ENCODE peak calls at places on chromosome 5, in six cellular contexts. J is mesenchymal stem cell, O is H9, Y is IMR-90, C is H1, P is trophoblast cell. U is an unnamed sample.

GRCh38 chr5:132466453-132467291 is 23.9 kb downstream of the IRF1 start:
- DNase-seq in O (no peak), C (no peak), Y (peak; percentile 17), J (peak; percentile 80), P (peak; percentile 31), U (no peak)

GRCh38 chr5:131640043-131640856 is 5.2 kb upstream of the RAPGEF6 start:
- DNase-seq in Y (peak; percentile 62), O (no peak), J (no peak), P (no peak), C (no peak), U (no peak)

GRCh38 chr5:172113036-172113435 is 75.0 kb downstream of the STK10 start:
- DNase-seq in O (no peak), J (no peak), P (no peak), C (no peak), Y (no peak), U (no peak)

GRCh38 chr5:77620404-77620803 is 18.1 kb downstream of the OTP start:
- DNase-seq in P (peak; percentile 99), C (peak; percentile 58), Y (no peak), O (peak; percentile 91), J (no peak), U (no peak)

GRCh38 chr5:179344301-179345178 is 721 bp downstream of the ADAMTS2 start:
- DNase-seq in C (peak; percentile 71), P (no peak), O (no peak), J (peak; percentile 48), Y (peak; percentile 22), U (peak; percentile 29)

GRCh38 chr5:176652136-176652535 is 4.9 kb downstream of the TSPAN17 start:
- DNase-seq in J (no peak), O (peak; percentile 58), C (no peak), Y (no peak), P (no peak), U (no peak)

GRCh38 chr5:91272858-91273257 is 110.3 kb downstream of the ARRDC3 start:
- DNase-seq in Y (peak; percentile 69), P (no peak), C (no peak), O (no peak), J (peak; percentile 69), U (no peak)

GRCh38 chr5:123992641-123993040 is 480.7 kb downstream of the CSNK1G3 start:
- DNase-seq in J (no peak), Y (no peak), P (peak; percentile 48), O (no peak), C (no peak), U (no peak)

GRCh38 chr5:78765756-78766411 is 117.3 kb upstream of the LHFPL2 start:
- DNase-seq in C (no peak), Y (no peak), J (peak; percentile 48), P (no peak), O (no peak), U (no peak)

GRCh38 chr5:73284196-73284795 is 111.3 kb downstream of the TMEM174 start:
- DNase-seq in O (no peak), J (no peak), P (no peak), C (no peak), Y (no peak), U (no peak)

GRCh38 chr5:72178910-72179815 is 71.9 kb downstream of the MAP1B start:
- DNase-seq in C (no peak), J (peak; percentile 71), Y (peak; percentile 91), O (no peak), P (no peak), U (peak; percentile 82)

GRCh38 chr5:122295138-122295537 is 16.9 kb upstream of the SNCAIP start:
- DNase-seq in P (peak; percentile 76), C (no peak), J (no peak), Y (no peak), O (peak; percentile 52), U (no peak)

GRCh38 chr5:149239917-149240316 is 31.7 kb upstream of the AFAP1L1 start:
- DNase-seq in O (no peak), P (no peak), Y (no peak), J (no peak), C (no peak), U (no peak)

GRCh38 chr5:156971415-156971814 is 8.4 kb upstream of the TIMD4 start:
- DNase-seq in J (no peak), P (peak; percentile 17), O (no peak), C (no peak), Y (no peak), U (no peak)

GRCh38 chr5:148846930-148847329 is 20.5 kb downstream of the ADRB2 start:
- DNase-seq in C (no peak), Y (peak; percentile 74), O (no peak), P (no peak), J (peak; percentile 51), U (no peak)

GRCh38 chr5:108379722-108380530 is 2.0 kb downstream of the FBXL17 start:
- DNase-seq in C (no peak), P (peak; percentile 26), O (no peak), Y (peak; percentile 31), J (peak; percentile 53), U (no peak)

GRCh38 chr5:151038801-151039238 is 18.4 kb downstream of the GPX3 start:
- DNase-seq in P (no peak), Y (peak; percentile 42), C (no peak), O (no peak), J (peak; percentile 17), U (no peak)

GRCh38 chr5:178420424-178420823 is 169.8 kb downstream of the COL23A1 start:
- DNase-seq in C (no peak), P (no peak), Y (no peak), O (peak; percentile 74), J (no peak), U (peak; percentile 78)

GRCh38 chr5:179256229-179257189 is 88.8 kb downstream of the ADAMTS2 start:
- DNase-seq in C (no peak), J (no peak), O (peak; percentile 6), P (no peak), Y (no peak), U (no peak)

GRCh38 chr5:40929049-40929448 is 19.8 kb downstream of the C7 start:
- DNase-seq in C (no peak), P (no peak), O (no peak), Y (no peak), J (no peak), U (no peak)

GRCh38 chr5:89440670-89441069 is 557.7 kb upstream of the MEF2C start:
- DNase-seq in J (no peak), C (no peak), O (no peak), P (no peak), Y (no peak), U (no peak)

GRCh38 chr5:137383909-137384308 is 115.2 kb downstream of the SPOCK1 start:
- DNase-seq in J (no peak), Y (no peak), C (no peak), P (no peak), O (no peak), U (no peak)

GRCh38 chr5:62466228-62466627 is 53.7 kb downstream of the IPO11 start:
- DNase-seq in Y (peak; percentile 54), P (no peak), J (peak; percentile 41), C (no peak), O (no peak), U (no peak)

GRCh38 chr5:143644751-143645150 is 167.2 kb upstream of the HMHB1 start:
- DNase-seq in C (no peak), P (peak; percentile 96), O (no peak), Y (no peak), J (no peak), U (no peak)

GRCh38 chr5:89043676-89044075 is 160.7 kb upstream of the MEF2C start:
- DNase-seq in C (no peak), Y (peak; percentile 62), P (no peak), J (no peak), O (no peak), U (no peak)

GRCh38 chr5:14781106-14781505 is 90.5 kb downstream of the ANKH start:
- DNase-seq in J (no peak), O (no peak), C (no peak), Y (peak; percentile 18), P (no peak), U (no peak)

GRCh38 chr5:36360311-36360710 is 58.6 kb upstream of the RANBP3L start:
- DNase-seq in J (no peak), O (no peak), P (no peak), C (no peak), Y (no peak), U (no peak)

GRCh38 chr5:130871346-130872086 is 293.5 kb downstream of the HINT1 start:
- DNase-seq in P (peak; percentile 76), C (peak; percentile 52), Y (peak; percentile 1), O (peak; percentile 44), J (peak; percentile 43), U (no peak)

GRCh38 chr5:55622460-55622859 is 87.7 kb upstream of the PLPP1 start:
- DNase-seq in Y (peak; percentile 22), C (no peak), P (no peak), O (no peak), J (no peak), U (no peak)

GRCh38 chr5:53368966-53369605 is 111.3 kb upstream of the FST start:
- DNase-seq in J (no peak), O (no peak), Y (no peak), C (no peak), P (no peak), U (no peak)

GRCh38 chr5:74549351-74549750 is 91.2 kb downstream of the ENC1 start:
- DNase-seq in C (no peak), P (no peak), J (no peak), O (no peak), Y (no peak), U (no peak)

GRCh38 chr5:32973646-32974045 is 262.5 kb downstream of the NPR3 start:
- DNase-seq in O (no peak), C (no peak), P (no peak), Y (no peak), J (no peak), U (no peak)
- H4K8ac ChIP-seq in O (no peak overlapping the region), C (no peak overlapping the region), P (no peak overlapping the region), Y (no peak overlapping the region), J (no peak overlapping the region), U (no peak overlapping the region)

GRCh38 chr5:60521379-60522298 is 178.3 kb downstream of the DEPDC1B start:
- DNase-seq in C (no peak), O (no peak), P (no peak), J (peak; percentile 52), Y (no peak), U (no peak)
- H3K14ac ChIP-seq in C (no peak overlapping the region), O (no peak overlapping the region), P (no peak overlapping the region), J (no peak overlapping the region), Y (peak overlapping the region; percentile 21), U (no peak overlapping the region)

GRCh38 chr5:135373747-135374515 is 25.1 kb downstream of the MACROH2A1 start:
- DNase-seq in P (peak; percentile 74), O (no peak), C (no peak), Y (no peak), J (no peak), U (no peak)

GRCh38 chr5:135369952-135370351 is 29.1 kb downstream of the MACROH2A1 start:
- DNase-seq in Y (no peak), C (no peak), J (no peak), O (no peak), P (no peak), U (no peak)

GRCh38 chr5:135375040-135375439 is 24.0 kb downstream of the MACROH2A1 start:
- DNase-seq in C (no peak), J (no peak), O (no peak), P (peak; percentile 62), Y (no peak), U (no peak)

GRCh38 chr5:135371738-135372232 is 27.2 kb downstream of the MACROH2A1 start:
- DNase-seq in Y (peak; percentile 74), O (no peak), J (no peak), P (peak; percentile 84), C (no peak), U (no peak)

GRCh38 chr5:135372654-135373381 is 26.2 kb downstream of the MACROH2A1 start:
- DNase-seq in C (no peak), P (no peak), J (no peak), Y (no peak), O (no peak), U (no peak)
- H3K27ac ChIP-seq in C (no peak overlapping the region), P (no peak overlapping the region), J (no peak overlapping the region), Y (peak overlapping the region; percentile 69), O (no peak overlapping the region), U (no peak overlapping the region)

GRCh38 chr5:118987988-118988945 is at the start of gene DTWD2:
- DNase-seq in Y (peak; percentile 88), O (peak; percentile 97), C (peak; percentile 99), J (peak; percentile 92), P (peak; percentile 97), U (peak; percentile 90)
- H4K8ac ChIP-seq in Y (peak within 1 kb of the TSS; percentile 6), O (no peak within 1 kb of the TSS), C (peak within 1 kb of the TSS; percentile 98), J (peak within 1 kb of the TSS; percentile 74), P (peak within 1 kb of the TSS; percentile 78), U (no peak within 1 kb of the TSS)

U was measured in neuronal stem cell.